ENCODE peak calls at places on chromosomes 13 and 19, in four cellular contexts. T is WERI-Rb-1; B is naive B cell; N is CD8-positive, alpha-beta memory T cell. M is an unnamed sample.

GRCh38 chr13:25300861-25301346 is 521 bp upstream of the NUP58 start:
- DNase-seq in T (peak; percentile 61), B (no peak), N (no peak), M (peak; percentile 38)

GRCh38 chr13:20190481-20191310 is 2.0 kb downstream of the GJB2 start:
- DNase-seq in T (no peak), B (no peak), N (no peak), M (no peak)

GRCh38 chr13:29802621-29803020 is 47.8 kb downstream of the UBL3 start:
- DNase-seq in T (no peak), B (no peak), N (no peak), M (no peak)

GRCh38 chr13:29922896-29923295 is 72.5 kb upstream of the UBL3 start:
- DNase-seq in T (no peak), B (no peak), N (no peak), M (no peak)

GRCh38 chr13:85223883-85224656 is 575.1 kb downstream of the SLITRK6 start:
- DNase-seq in T (no peak), B (no peak), N (no peak), M (no peak)

GRCh38 chr13:25262261-25262660 is 25.0 kb downstream of the MTMR6 start:
- DNase-seq in T (no peak), B (no peak), N (no peak), M (no peak)

GRCh38 chr13:33147832-33148231 is 131.6 kb downstream of the KL start:
- DNase-seq in T (no peak), B (no peak), N (no peak), M (no peak)

GRCh38 chr19:7078007-7078406 is 8.5 kb downstream of the ZNF557 start:
- DNase-seq in T (no peak), B (no peak), N (no peak), M (no peak)

GRCh38 chr13:91659583-91660415 is 261.4 kb downstream of the GPC5 start:
- DNase-seq in T (no peak), B (no peak), N (no peak), M (peak; percentile 81)

GRCh38 chr19:49637865-49638350 is 2.0 kb downstream of the RRAS start:
- DNase-seq in T (peak; percentile 57), B (no peak), N (no peak), M (no peak)

GRCh38 chr19:54133312-54133956 is 4.1 kb upstream of the CNOT3 start:
- DNase-seq in T (no peak), B (no peak), N (no peak), M (no peak)

GRCh38 chr13:101845501-101846012 is 393.1 kb downstream of the ITGBL1 start:
- DNase-seq in T (no peak), B (no peak), N (no peak), M (no peak)

GRCh38 chr13:70107498-70108271 is at the start of gene ATXN8OS:
- DNase-seq in T (peak; percentile 10), B (no peak), N (no peak), M (no peak)

GRCh38 chr19:29255006-29255405 is 42.1 kb upstream of the UQCRFS1 start:
- DNase-seq in T (no peak), B (no peak), N (no peak), M (no peak)

GRCh38 chr19:40601061-40601973 is at the start of gene LTBP4:
- DNase-seq in T (no peak), B (no peak), N (no peak), M (no peak)

GRCh38 chr13:45194081-45194939 is 6.5 kb downstream of the KCTD4 start:
- DNase-seq in T (peak; percentile 20), B (no peak), N (no peak), M (peak; percentile 78)

GRCh38 chr13:99963832-99964339 is 7.7 kb downstream of the ZIC5 start:
- DNase-seq in T (no peak), B (no peak), N (no peak), M (no peak)

GRCh38 chr19:53010494-53010893 is 3.2 kb upstream of the ERVV-1 start:
- DNase-seq in T (no peak), B (no peak), N (no peak), M (no peak)

GRCh38 chr13:29681859-29682258 is 86.4 kb upstream of the SLC7A1 start:
- DNase-seq in T (no peak), B (no peak), N (no peak), M (no peak)

GRCh38 chr13:31201341-31202024 is 1.7 kb downstream of the B3GLCT start:
- DNase-seq in T (no peak), B (no peak), N (no peak), M (no peak)

GRCh38 chr13:113947321-113948033 is 26.4 kb downstream of the C13orf46 start:
- DNase-seq in T (peak; percentile 82), B (no peak), N (no peak), M (peak; percentile 59)

GRCh38 chr13:60369242-60369641 is 27.8 kb upstream of the TDRD3 start:
- DNase-seq in T (no peak), B (no peak), N (no peak), M (no peak)

GRCh38 chr13:113291997-113292862 is 4.8 kb upstream of the LAMP1 start:
- DNase-seq in T (peak; percentile 84), B (peak; percentile 14), N (peak; percentile 19), M (no peak)

GRCh38 chr13:32824671-32825070 is 191.6 kb upstream of the KL start:
- DNase-seq in T (no peak), B (no peak), N (no peak), M (no peak)

GRCh38 chr13:109151696-109152095 is 522.3 kb downstream of the MYO16 start:
- DNase-seq in T (no peak), B (no peak), N (no peak), M (no peak)

GRCh38 chr19:10852098-10852800 is 4.0 kb downstream of the C19orf38 start:
- DNase-seq in T (no peak), B (no peak), N (no peak), M (no peak)

GRCh38 chr13:93296584-93296983 is 70.0 kb downstream of the GPC6 start:
- DNase-seq in T (no peak), B (no peak), N (no peak), M (no peak)

GRCh38 chr13:113635709-113636108 is 22.3 kb downstream of the ATP4B start:
- DNase-seq in T (no peak), B (no peak), N (no peak), M (no peak)

GRCh38 chr19:50710094-50710493 is 9.5 kb downstream of the SHANK1 start:
- DNase-seq in T (no peak), B (no peak), N (no peak), M (no peak)

GRCh38 chr13:32135655-32136054 is 104.1 kb downstream of the FRY start:
- DNase-seq in T (no peak), B (no peak), N (no peak), M (no peak)

GRCh38 chr13:21997726-21998125 is 326.9 kb downstream of the FGF9 start:
- DNase-seq in T (no peak), B (no peak), N (no peak), M (no peak)

GRCh38 chr19:861756-862528 is 2.5 kb downstream of the CFD start:
- DNase-seq in T (peak; percentile 47), B (peak; percentile 25), N (peak; percentile 54), M (no peak)

GRCh38 chr19:16205205-16206045 is 7.7 kb downstream of the AP1M1 start:
- DNase-seq in T (no peak), B (no peak), N (no peak), M (no peak)

GRCh38 chr13:43359536-43359935 is 336.1 kb downstream of the DNAJC15 start:
- DNase-seq in T (no peak), B (no peak), N (no peak), M (no peak)